ENCODE peak calls at places on chromosomes 3 and 15, in ten cellular contexts. One of them, this sample, is unnamed.
A peak's percentile ranks its signal among the peaks of the same experiment; 100 is the strongest.

GRCh38 chr15:46127361-46127874 is 492.6 kb downstream of the SQOR start:
- DNase-seq in OCI-LY7: no peak
- DNase-seq in heart left ventricle: no peak
- DNase-seq in hepatocyte: no peak
- DNase-seq in fibroblast of pulmonary artery: no peak
- DNase-seq in GM23338: no peak
- DNase-seq in left lung: no peak
- DNase-seq in fibroblast of lung: peak; percentile 71
- DNase-seq in omental fat pad: no peak
- DNase-seq in brain microvascular endothelial cell: no peak
- DNase-seq in this sample: no peak

GRCh38 chr15:87736921-87737389 is 519.6 kb downstream of the NTRK3 start:
- DNase-seq in OCI-LY7: no peak
- DNase-seq in heart left ventricle: no peak
- DNase-seq in hepatocyte: no peak
- DNase-seq in fibroblast of pulmonary artery: no peak
- DNase-seq in GM23338: no peak
- DNase-seq in left lung: no peak
- DNase-seq in fibroblast of lung: peak; percentile 50
- DNase-seq in omental fat pad: no peak
- DNase-seq in brain microvascular endothelial cell: no peak
- DNase-seq in this sample: no peak

GRCh38 chr3:78204977-78205376 is 1165.1 kb downstream of the ROBO2 start:
- DNase-seq in OCI-LY7: no peak
- DNase-seq in heart left ventricle: no peak
- DNase-seq in hepatocyte: peak; percentile 8
- DNase-seq in fibroblast of pulmonary artery: peak; percentile 67
- DNase-seq in GM23338: peak; percentile 46
- DNase-seq in left lung: no peak
- DNase-seq in fibroblast of lung: peak; percentile 85
- DNase-seq in omental fat pad: no peak
- DNase-seq in brain microvascular endothelial cell: peak; percentile 82
- DNase-seq in this sample: no peak

GRCh38 chr3:194715022-194715800 is 29.5 kb downstream of the FAM43A start:
- DNase-seq in OCI-LY7: no peak
- DNase-seq in heart left ventricle: no peak
- DNase-seq in hepatocyte: no peak
- DNase-seq in fibroblast of pulmonary artery: peak; percentile 55
- DNase-seq in GM23338: no peak
- DNase-seq in left lung: no peak
- DNase-seq in fibroblast of lung: no peak
- DNase-seq in omental fat pad: no peak
- DNase-seq in brain microvascular endothelial cell: peak; percentile 65
- DNase-seq in this sample: no peak

GRCh38 chr3:171458056-171458856 is 1.9 kb downstream of the TNIK start:
- DNase-seq in OCI-LY7: no peak
- DNase-seq in heart left ventricle: no peak
- DNase-seq in hepatocyte: no peak
- DNase-seq in fibroblast of pulmonary artery: no peak
- DNase-seq in GM23338: peak; percentile 64
- DNase-seq in left lung: no peak
- DNase-seq in fibroblast of lung: no peak
- DNase-seq in omental fat pad: no peak
- DNase-seq in brain microvascular endothelial cell: no peak
- DNase-seq in this sample: no peak

GRCh38 chr3:9826815-9827574 is 16.8 kb downstream of the RPUSD3 start:
- DNase-seq in OCI-LY7: peak; percentile 60
- DNase-seq in heart left ventricle: peak; percentile 7
- DNase-seq in hepatocyte: no peak
- DNase-seq in fibroblast of pulmonary artery: peak; percentile 34
- DNase-seq in GM23338: peak; percentile 84
- DNase-seq in left lung: no peak
- DNase-seq in fibroblast of lung: no peak
- DNase-seq in omental fat pad: no peak
- DNase-seq in brain microvascular endothelial cell: no peak
- DNase-seq in this sample: no peak

GRCh38 chr3:8539419-8539818 is 37.8 kb downstream of the LMCD1 start:
- DNase-seq in OCI-LY7: no peak
- DNase-seq in heart left ventricle: no peak
- DNase-seq in hepatocyte: no peak
- DNase-seq in fibroblast of pulmonary artery: no peak
- DNase-seq in GM23338: no peak
- DNase-seq in left lung: no peak
- DNase-seq in fibroblast of lung: peak; percentile 85
- DNase-seq in omental fat pad: no peak
- DNase-seq in brain microvascular endothelial cell: peak; percentile 64
- DNase-seq in this sample: no peak

GRCh38 chr3:24264748-24265158 is 229.9 kb downstream of the THRB start:
- DNase-seq in OCI-LY7: peak; percentile 55
- DNase-seq in heart left ventricle: no peak
- DNase-seq in hepatocyte: peak; percentile 50
- DNase-seq in fibroblast of pulmonary artery: peak; percentile 70
- DNase-seq in GM23338: peak; percentile 71
- DNase-seq in left lung: no peak
- DNase-seq in fibroblast of lung: peak; percentile 46
- DNase-seq in omental fat pad: no peak
- DNase-seq in brain microvascular endothelial cell: peak; percentile 20
- DNase-seq in this sample: no peak

DNA sequence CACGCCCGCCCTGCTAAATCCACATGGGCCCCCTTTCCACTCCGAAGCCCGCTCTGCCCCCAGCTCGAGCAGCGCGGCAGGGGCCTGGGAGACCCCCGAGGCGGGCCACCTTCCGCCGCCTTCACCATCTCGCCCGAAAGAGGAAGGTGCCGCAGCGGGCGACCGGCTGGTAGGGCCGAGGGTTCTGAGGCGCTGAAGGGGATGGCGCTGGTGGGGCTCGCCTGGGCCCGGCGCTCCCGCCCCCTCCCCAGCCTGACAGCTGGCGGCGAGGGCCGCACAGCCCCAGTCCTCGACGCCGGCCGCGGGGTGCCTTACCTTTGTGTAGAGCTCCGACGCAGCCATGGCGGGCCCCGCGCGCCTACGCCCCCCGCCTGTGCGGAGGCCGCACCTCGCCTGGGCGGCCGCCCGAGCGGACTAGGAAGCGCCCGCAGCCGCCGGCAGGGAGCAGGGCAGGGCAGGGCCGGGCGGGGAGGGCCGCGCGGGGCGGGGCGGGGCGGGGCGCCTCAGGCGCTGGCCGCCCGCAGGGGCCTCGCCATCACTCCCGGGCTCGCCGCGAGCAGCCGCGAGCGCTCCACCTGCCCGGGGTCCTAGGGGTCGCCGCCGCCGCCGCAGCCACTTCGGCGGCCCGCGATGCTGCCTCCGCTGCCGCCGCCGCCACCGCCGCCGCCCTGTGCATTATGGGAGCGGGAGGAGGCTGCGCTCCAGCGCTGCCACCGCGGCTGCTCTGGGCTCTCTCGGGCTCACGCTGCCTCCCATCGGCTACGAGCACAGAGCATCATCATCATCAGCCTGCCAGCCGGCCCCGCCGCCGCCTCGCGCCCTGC is at the start of gene MYO5A:
- DNase-seq in OCI-LY7: peak; percentile 91
- DNase-seq in heart left ventricle: peak; percentile 83
- DNase-seq in hepatocyte: peak; percentile 87
- DNase-seq in fibroblast of pulmonary artery: peak; percentile 69
- DNase-seq in GM23338: peak; percentile 87
- DNase-seq in left lung: peak; percentile 74
- DNase-seq in fibroblast of lung: peak; percentile 69
- DNase-seq in omental fat pad: no peak
- DNase-seq in brain microvascular endothelial cell: peak; percentile 63
- DNase-seq in this sample: peak; percentile 67
- TF ChIP-seq CTCF in OCI-LY7: peak; percentile 27
- TF ChIP-seq CTCF in heart left ventricle: peak; percentile 34
- TF ChIP-seq CTCF in hepatocyte: no peak
- TF ChIP-seq CTCF in fibroblast of pulmonary artery: no peak
- TF ChIP-seq CTCF in GM23338: peak; percentile 27
- TF ChIP-seq CTCF in left lung: no peak
- TF ChIP-seq CTCF in fibroblast of lung: no peak
- TF ChIP-seq CTCF in omental fat pad: no peak
- TF ChIP-seq CTCF in brain microvascular endothelial cell: no peak
- TF ChIP-seq CTCF in this sample: no peak

GRCh38 chr3:113278599-113278955 is 67.2 kb downstream of the BOC start:
- DNase-seq in OCI-LY7: no peak
- DNase-seq in heart left ventricle: no peak
- DNase-seq in hepatocyte: no peak
- DNase-seq in fibroblast of pulmonary artery: no peak
- DNase-seq in GM23338: no peak
- DNase-seq in left lung: no peak
- DNase-seq in fibroblast of lung: no peak
- DNase-seq in omental fat pad: no peak
- DNase-seq in brain microvascular endothelial cell: no peak
- DNase-seq in this sample: no peak

GRCh38 chr3:113277414-113277813 is 66.1 kb downstream of the BOC start:
- DNase-seq in OCI-LY7: no peak
- DNase-seq in heart left ventricle: no peak
- DNase-seq in hepatocyte: no peak
- DNase-seq in fibroblast of pulmonary artery: no peak
- DNase-seq in GM23338: no peak
- DNase-seq in left lung: no peak
- DNase-seq in fibroblast of lung: no peak
- DNase-seq in omental fat pad: no peak
- DNase-seq in brain microvascular endothelial cell: no peak
- DNase-seq in this sample: no peak

GRCh38 chr3:113276581-113277080 is 65.3 kb downstream of the BOC start:
- DNase-seq in OCI-LY7: no peak
- DNase-seq in heart left ventricle: no peak
- DNase-seq in hepatocyte: no peak
- DNase-seq in fibroblast of pulmonary artery: no peak
- DNase-seq in GM23338: no peak
- DNase-seq in left lung: no peak
- DNase-seq in fibroblast of lung: no peak
- DNase-seq in omental fat pad: no peak
- DNase-seq in brain microvascular endothelial cell: no peak
- DNase-seq in this sample: no peak

GRCh38 chr3:113279686-113280085 is 68.3 kb downstream of the BOC start:
- DNase-seq in OCI-LY7: no peak
- DNase-seq in heart left ventricle: no peak
- DNase-seq in hepatocyte: no peak
- DNase-seq in fibroblast of pulmonary artery: no peak
- DNase-seq in GM23338: peak; percentile 32
- DNase-seq in left lung: no peak
- DNase-seq in fibroblast of lung: no peak
- DNase-seq in omental fat pad: no peak
- DNase-seq in brain microvascular endothelial cell: no peak
- DNase-seq in this sample: no peak

DNA sequence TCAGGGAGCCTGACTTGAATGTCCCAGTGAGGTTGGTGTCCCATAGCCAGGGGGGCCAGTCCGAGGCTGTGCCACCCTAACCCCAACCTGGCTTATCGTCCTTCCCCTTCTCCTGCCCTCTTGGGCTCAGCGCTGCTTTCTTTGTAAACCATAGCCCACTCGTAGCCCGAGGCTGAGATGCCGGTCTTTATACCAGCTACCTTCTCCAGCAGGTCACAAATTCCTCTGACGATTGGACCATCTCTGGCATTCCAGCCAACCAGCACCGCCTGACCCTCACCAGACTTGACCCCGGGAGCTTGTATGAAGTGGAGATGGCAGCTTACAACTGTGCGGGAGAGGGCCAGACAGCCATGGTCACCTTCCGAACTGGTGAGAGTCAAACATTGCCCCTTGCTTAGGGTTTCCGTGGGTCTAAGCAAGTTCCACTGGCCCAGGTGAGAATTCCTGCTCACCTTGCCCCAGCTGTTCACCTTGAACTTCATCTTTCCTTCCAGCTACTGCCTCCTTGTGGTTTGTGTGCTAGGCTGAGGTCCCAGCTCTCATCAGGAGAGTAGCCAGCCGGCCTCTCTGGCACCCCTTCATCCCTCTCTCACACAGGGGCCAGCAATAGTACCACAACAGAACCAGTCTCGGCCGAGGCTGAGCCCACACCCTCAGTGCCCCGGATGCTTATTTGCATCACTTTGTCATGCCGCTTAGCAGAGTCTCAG is 66.7 kb downstream of the BOC start:
- DNase-seq in OCI-LY7: no peak
- DNase-seq in heart left ventricle: no peak
- DNase-seq in hepatocyte: no peak
- DNase-seq in fibroblast of pulmonary artery: no peak
- DNase-seq in GM23338: peak; percentile 39
- DNase-seq in left lung: no peak
- DNase-seq in fibroblast of lung: no peak
- DNase-seq in omental fat pad: no peak
- DNase-seq in brain microvascular endothelial cell: no peak
- DNase-seq in this sample: no peak
- TF ChIP-seq CTCF in OCI-LY7: peak; percentile 29
- TF ChIP-seq CTCF in heart left ventricle: no peak
- TF ChIP-seq CTCF in hepatocyte: no peak
- TF ChIP-seq CTCF in fibroblast of pulmonary artery: peak; percentile 6
- TF ChIP-seq CTCF in GM23338: peak; percentile 72
- TF ChIP-seq CTCF in left lung: no peak
- TF ChIP-seq CTCF in fibroblast of lung: no peak
- TF ChIP-seq CTCF in omental fat pad: no peak
- TF ChIP-seq CTCF in brain microvascular endothelial cell: peak; percentile 45
- TF ChIP-seq CTCF in this sample: no peak

DNA sequence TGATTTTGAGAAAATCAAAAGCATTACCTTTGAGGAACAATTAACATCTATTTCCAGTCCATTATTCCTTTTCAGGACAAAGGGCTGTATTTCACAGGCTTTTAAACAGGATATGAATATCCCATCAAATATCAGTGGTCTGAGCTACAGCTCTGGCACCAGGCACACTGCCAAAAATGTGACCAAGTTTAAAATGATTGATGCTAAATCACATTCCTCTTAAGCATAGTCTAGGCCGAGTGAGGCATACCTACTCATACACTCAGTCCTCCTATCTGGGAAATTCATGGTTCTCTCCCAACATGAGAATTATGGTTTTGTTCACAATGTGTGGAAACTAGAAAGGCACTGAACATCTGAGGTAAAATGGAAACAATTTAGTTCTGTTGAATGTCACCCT is 683.5 kb downstream of the TUSC7 start:
- DNase-seq in OCI-LY7: no peak
- DNase-seq in heart left ventricle: no peak
- DNase-seq in hepatocyte: no peak
- DNase-seq in fibroblast of pulmonary artery: peak; percentile 18
- DNase-seq in GM23338: no peak
- DNase-seq in left lung: no peak
- DNase-seq in fibroblast of lung: peak; percentile 34
- DNase-seq in omental fat pad: no peak
- DNase-seq in brain microvascular endothelial cell: no peak
- DNase-seq in this sample: no peak
- TF ChIP-seq CTCF in OCI-LY7: no peak
- TF ChIP-seq CTCF in heart left ventricle: no peak
- TF ChIP-seq CTCF in hepatocyte: no peak
- TF ChIP-seq CTCF in fibroblast of pulmonary artery: no peak
- TF ChIP-seq CTCF in GM23338: no peak
- TF ChIP-seq CTCF in left lung: no peak
- TF ChIP-seq CTCF in fibroblast of lung: no peak
- TF ChIP-seq CTCF in omental fat pad: no peak
- TF ChIP-seq CTCF in brain microvascular endothelial cell: no peak
- TF ChIP-seq CTCF in this sample: no peak

DNA sequence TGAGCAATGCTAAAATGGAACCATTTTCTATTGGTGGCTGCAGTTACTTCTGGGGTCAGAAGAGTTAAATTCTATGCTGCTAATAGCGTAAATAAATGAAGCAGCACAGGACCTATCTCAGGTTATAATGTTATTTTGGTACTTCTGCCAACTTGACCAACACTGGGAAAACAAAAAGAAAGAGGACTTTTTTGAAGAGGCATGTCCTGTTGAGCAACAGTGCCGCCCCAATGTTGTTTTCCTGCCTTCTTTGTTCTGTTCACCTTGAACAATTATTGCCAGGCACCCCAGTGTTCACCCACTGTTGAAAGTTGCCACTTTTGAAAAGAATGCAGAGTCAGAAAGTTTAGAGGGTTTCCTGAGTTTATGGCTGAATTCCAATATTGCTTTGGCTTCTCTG is 678.9 kb upstream of the DPPA4 start:
- DNase-seq in OCI-LY7: no peak
- DNase-seq in heart left ventricle: no peak
- DNase-seq in hepatocyte: no peak
- DNase-seq in fibroblast of pulmonary artery: peak; percentile 54
- DNase-seq in GM23338: peak; percentile 2
- DNase-seq in left lung: no peak
- DNase-seq in fibroblast of lung: peak; percentile 13
- DNase-seq in omental fat pad: no peak
- DNase-seq in brain microvascular endothelial cell: no peak
- DNase-seq in this sample: no peak
- TF ChIP-seq CTCF in OCI-LY7: no peak
- TF ChIP-seq CTCF in heart left ventricle: no peak
- TF ChIP-seq CTCF in hepatocyte: no peak
- TF ChIP-seq CTCF in fibroblast of pulmonary artery: no peak
- TF ChIP-seq CTCF in GM23338: no peak
- TF ChIP-seq CTCF in left lung: no peak
- TF ChIP-seq CTCF in fibroblast of lung: no peak
- TF ChIP-seq CTCF in omental fat pad: no peak
- TF ChIP-seq CTCF in brain microvascular endothelial cell: no peak
- TF ChIP-seq CTCF in this sample: no peak

This sample was measured in mesothelial cell of epicardium.